ENCODE peak calls at places on chromosomes 11 and 22, in four cellular contexts. I is HL-60, T is K562, D is GM12878. Q is an unnamed sample.

GRCh38 chr11:88521354-88522310 is 184.1 kb upstream of the CTSC start:
- DNase-seq in I (no peak), T (no peak), D (no peak), Q (no peak)

GRCh38 chr11:111066861-111067260 is 178.7 kb upstream of the POU2AF2 start:
- DNase-seq in I (no peak), T (no peak), D (no peak), Q (no peak)

GRCh38 chr22:28029201-28029948 is 110.3 kb upstream of the PITPNB start:
- DNase-seq in I (no peak), T (no peak), D (no peak), Q (no peak)

GRCh38 chr11:12392672-12393071 is 15.3 kb downstream of the PARVA start:
- DNase-seq in I (no peak), T (no peak), D (no peak), Q (no peak)

GRCh38 chr11:26247340-26247739 is 84.6 kb upstream of the ANO3 start:
- DNase-seq in I (no peak), T (no peak), D (no peak), Q (no peak)

GRCh38 chr11:16963316-16963876 is 50.8 kb downstream of the PLEKHA7 start:
- DNase-seq in I (no peak), T (no peak), D (no peak), Q (no peak)

GRCh38 chr22:36301384-36301828 is 48.5 kb downstream of the APOL1 start:
- DNase-seq in I (no peak), T (peak; percentile 71), D (no peak), Q (peak; percentile 78)

GRCh38 chr11:30855383-30856006 is 269.3 kb upstream of the MPPED2 start:
- DNase-seq in I (no peak), T (no peak), D (no peak), Q (no peak)

GRCh38 chr11:3122775-3123201 is 42.3 kb downstream of the OSBPL5 start:
- DNase-seq in I (no peak), T (no peak), D (no peak), Q (no peak)

DNA sequence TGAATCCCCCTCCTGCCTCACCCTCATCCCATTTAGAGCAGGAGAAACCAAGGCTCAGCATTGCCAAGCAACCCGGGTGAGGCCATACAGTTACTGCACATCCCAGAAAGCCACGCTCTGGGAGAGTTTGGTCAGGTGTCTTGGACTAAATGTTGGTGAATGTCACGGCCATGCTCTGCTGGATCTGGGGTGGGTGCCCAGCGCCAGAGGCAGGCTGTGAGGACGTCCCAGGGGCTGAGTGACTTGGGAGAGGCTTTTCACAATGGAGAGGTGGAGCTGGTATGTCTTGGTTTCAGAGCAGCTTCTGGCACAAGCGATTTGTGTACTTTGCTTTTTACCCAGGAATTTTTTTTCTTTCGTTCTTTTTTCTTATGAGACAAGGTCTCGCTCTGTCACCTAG is 6.6 kb downstream of the SERHL2 start:
- DNase-seq in I (no peak), T (no peak), D (no peak), Q (no peak)
- TF ChIP-seq SPI1 in I (no peak), T (no peak), D (no peak), Q (no peak)

DNA sequence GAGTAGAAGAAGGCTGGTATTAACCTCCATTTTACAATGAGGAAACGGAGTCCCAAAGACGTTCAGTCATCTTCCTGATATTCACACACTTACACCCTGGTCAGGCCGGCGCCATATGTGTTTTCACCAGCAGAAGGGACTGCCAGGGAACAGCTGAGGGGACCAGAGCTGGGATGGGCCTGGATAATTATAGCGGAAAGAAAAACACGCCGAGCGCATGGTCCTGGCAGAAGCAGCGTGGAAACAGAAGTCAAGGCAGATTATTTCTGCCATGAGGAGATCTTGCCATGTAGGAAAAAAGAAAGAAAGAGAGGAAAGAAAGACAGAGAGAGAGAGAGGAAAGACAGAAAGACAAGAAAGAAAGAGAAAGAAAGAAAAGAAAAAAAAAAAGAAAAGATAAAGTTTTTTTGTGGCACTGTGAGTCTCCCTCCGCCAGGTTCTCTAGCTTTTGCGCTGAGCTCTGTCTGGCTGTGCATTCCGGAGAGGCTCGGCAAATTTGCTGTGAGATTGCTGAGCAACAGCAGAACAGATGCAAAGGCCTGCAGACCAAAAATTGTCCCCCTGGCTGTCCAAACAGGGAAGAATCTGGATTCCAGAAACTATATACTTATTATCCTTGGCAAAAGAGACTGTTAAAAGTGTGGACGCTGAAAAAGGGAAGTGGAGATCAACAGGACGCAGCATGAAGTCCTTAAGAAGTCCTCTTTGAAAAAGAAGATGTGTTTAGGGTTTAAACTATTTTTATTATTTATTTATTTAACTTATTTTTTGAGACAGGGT is 1.3 kb upstream of the UCP2 start:
- DNase-seq in I (peak; percentile 7), T (no peak), D (no peak), Q (no peak)
- TF ChIP-seq SPI1 in I (peak; percentile 96), T (peak; percentile 98), D (peak; percentile 66), Q (peak; percentile 74)

DNA sequence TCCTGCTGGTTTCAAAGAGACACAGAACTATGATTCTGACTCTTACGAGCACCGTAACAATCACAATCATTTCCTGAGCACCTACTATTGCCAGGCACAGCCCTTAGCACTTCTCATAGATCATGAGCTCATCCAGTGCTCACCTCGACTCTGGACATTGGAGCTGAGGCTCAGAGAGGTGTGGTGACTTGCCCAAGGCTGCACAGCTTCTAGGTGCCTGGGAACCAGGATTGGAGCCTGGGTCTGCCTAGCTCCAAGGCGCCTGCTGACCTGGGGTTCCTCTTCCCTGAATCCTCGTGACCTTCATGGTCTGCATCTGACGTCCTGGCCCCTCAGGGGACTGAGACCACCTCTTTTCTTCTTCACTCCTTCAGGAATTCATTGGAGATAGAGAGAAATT is 50.6 kb upstream of the CRYBB3 start:
- DNase-seq in I (no peak), T (no peak), D (no peak), Q (no peak)
- TF ChIP-seq SPI1 in I (no peak), T (no peak), D (no peak), Q (no peak)

DNA sequence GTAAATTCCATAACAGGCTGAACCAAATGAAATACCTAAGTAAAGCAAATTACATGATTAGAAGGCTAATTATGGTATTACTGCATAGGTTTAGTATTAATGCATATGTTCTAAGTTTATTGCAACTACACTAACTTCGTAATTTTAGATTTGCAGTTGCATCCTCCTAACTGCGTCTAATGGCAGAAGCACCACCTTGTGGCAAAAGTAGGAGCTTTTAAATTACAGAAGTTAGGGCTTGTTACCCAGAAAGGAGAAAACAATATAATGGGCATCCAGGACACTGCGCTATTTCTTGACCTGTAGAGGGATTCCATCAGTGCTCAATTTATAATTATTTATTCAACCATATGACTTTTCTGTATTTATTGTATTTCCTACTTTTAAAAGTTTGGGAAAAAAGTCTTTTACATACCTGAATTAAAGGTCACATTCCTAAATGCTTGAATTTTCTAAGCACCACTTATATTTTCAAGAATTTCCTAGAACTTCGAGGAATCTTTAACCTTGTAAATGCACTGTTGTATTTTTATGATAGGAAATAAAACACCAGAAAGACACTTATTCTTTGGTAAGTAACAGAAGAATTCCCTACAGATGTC is 16.3 kb upstream of the GPR83 start:
- DNase-seq in I (no peak), T (no peak), D (no peak), Q (no peak)
- TF ChIP-seq SPI1 in I (no peak), T (no peak), D (no peak), Q (no peak)

DNA sequence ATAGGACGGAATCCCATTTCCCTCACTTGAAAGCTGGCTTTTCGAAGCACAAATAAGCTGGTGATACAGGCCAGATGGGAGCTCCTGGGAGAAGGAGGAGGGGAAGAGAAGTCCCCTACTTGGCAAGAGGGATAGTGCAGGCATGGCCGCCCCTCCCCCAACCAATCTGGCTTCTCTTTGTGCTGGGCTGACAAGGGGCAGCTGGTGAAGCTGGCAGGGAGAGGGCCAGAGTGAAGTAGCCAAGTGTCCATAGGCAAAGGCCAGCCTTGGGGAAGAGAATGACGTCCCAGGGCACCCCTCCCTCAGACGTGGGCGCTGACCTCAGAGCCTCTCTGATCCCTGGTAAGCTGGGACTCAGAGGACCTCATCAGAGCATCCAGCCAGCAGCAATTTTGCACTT is 78.7 kb upstream of the GRAMD1B start:
- DNase-seq in I (no peak), T (no peak), D (no peak), Q (no peak)
- TF ChIP-seq SPI1 in I (no peak), T (no peak), D (no peak), Q (no peak)

GRCh38 chr11:118370774-118371173 is 11.4 kb downstream of the UBE4A start:
- DNase-seq in I (no peak), T (no peak), D (no peak), Q (no peak)
- TF ChIP-seq SPI1 in I (no peak), T (no peak), D (no peak), Q (no peak)

DNA sequence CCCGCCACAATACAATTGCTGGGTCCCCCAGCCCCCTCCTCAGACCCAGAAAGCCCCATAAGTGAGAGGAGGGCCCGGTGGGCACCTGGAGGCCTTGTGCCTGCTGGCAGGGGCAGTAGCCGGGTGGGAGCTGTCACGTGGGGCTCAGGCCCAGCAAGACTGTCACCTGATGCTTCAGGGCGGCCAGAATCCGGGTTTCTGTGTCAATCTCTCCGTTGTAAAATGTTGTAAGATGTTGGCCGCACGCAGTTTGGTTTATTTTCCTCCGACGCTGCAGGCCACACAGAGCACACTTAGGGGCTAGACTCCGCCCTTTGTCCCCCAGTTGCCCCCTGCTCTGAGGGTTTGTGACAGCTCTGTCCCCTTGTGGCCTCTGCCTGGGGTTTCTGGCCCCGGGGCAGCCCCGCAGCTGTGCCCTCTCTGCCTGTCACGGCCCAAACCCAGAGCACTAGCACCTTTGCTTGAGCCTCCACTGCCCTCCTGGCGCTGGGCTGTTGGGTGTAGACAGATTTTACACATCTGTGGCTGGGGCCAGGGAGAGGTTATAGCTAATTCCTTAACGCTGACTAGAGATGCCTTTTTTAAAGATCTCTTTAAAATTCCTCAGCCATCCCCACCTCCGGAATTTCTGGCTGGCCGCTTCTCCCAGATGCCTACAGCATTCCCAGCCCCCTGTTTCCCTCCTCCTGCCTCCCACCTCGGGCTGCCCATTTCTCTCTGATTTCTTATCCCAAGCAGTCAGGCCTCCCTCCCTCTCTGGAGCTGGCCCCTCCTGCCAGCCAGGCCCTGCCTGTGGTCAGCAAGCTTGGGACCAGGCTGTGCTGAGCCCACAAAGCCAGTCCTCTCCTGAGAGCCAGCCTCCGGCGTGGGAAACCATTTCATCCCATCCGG is 3.2 kb upstream of the PRR5 start:
- DNase-seq in I (no peak), T (no peak), D (no peak), Q (no peak)
- TF ChIP-seq SPI1 in I (no peak), T (no peak), D (no peak), Q (no peak)

DNA sequence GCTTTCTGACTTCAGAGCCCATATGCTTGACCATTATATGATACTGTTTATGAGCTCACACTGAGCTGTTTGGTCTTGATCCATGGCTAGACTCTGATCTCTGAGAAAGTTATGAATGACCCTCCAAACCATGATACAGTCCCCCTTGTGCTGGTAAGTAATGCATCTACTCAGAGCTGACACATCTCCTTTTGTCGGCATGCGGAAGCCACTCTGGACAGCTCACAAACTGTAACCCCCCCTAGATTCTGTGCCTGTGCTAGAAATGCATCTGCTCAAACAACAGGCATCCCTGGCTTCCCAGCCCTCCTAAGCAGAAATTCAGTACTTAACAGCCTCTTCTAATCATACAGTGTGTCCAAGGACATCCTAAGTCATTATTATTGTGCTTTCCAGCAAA is 150.8 kb upstream of the RAG2 start:
- DNase-seq in I (no peak), T (no peak), D (no peak), Q (no peak)
- TF ChIP-seq SPI1 in I (no peak), T (no peak), D (no peak), Q (no peak)

Q was measured in GM12891.